ENCODE peak calls at places on chromosome 22, in six cellular contexts. C, J, M, G, U and L are unnamed samples. For H3K4me1, the result is how much of the 10 kb centered on the place peaks cover.

GRCh38 chr22:42684462-42685195 is 35.4 kb upstream of the CYB5R3 start:
- DNase-seq in J (no peak), M (no peak), G (no peak), C (no peak), U (no peak), L (no peak)

GRCh38 chr22:27218521-27218920 is 561.1 kb downstream of the MIAT start:
- DNase-seq in U (no peak), J (no peak), M (no peak), G (no peak), C (no peak), L (no peak)

GRCh38 chr22:39356464-39356863 is 6.7 kb downstream of the SYNGR1 start:
- DNase-seq in J (no peak), C (no peak), G (no peak), M (no peak), U (no peak), L (peak)

GRCh38 chr22:41830174-41830573 is 2.7 kb upstream of the SREBF2 start:
- DNase-seq in J (no peak), M (no peak), U (no peak), C (no peak), G (no peak), L (no peak)

GRCh38 chr22:38456841-38457699 is 2.1 kb upstream of the KCNJ4 start:
- DNase-seq in M (no peak), J (no peak), G (no peak), U (no peak), C (no peak), L (no peak)

GRCh38 chr22:42067706-42068350 is 2.8 kb downstream of the NAGA start:
- DNase-seq in M (no peak), J (no peak), U (no peak), G (no peak), C (no peak), L (no peak)

GRCh38 chr22:32413715-32414114 is 1.7 kb upstream of the RTCB start:
- DNase-seq in G (no peak), U (no peak), C (no peak), J (no peak), M (no peak), L (no peak)

GRCh38 chr22:30640361-30640760 is 4.8 kb downstream of the SLC35E4 start:
- DNase-seq in U (no peak), J (no peak), C (no peak), G (no peak), M (no peak), L (no peak)

GRCh38 chr22:31586137-31586920 is 75.7 kb downstream of the PISD start:
- DNase-seq in J (no peak), M (peak), G (no peak), C (no peak), U (no peak), L (peak)

GRCh38 chr22:49947296-49947622 is 13.3 kb upstream of the PIM3 start:
- DNase-seq in U (no peak), J (no peak), G (no peak), C (no peak), M (no peak), L (no peak)

GRCh38 chr22:39498368-39498767 is 3.7 kb upstream of the MIEF1 start:
- DNase-seq in J (no peak), G (no peak), M (no peak), U (no peak), C (no peak), L (no peak)

GRCh38 chr22:39738746-39739145 is 154.8 kb downstream of the ENTHD1 start:
- DNase-seq in M (no peak), U (no peak), J (no peak), C (no peak), G (no peak), L (no peak)

GRCh38 chr22:30246962-30247376 is 410 bp upstream of the LIF start:
- DNase-seq in M (no peak), U (peak), J (peak), G (no peak), C (no peak), L (no peak)

GRCh38 chr22:30180616-30181015 is 65.9 kb downstream of the LIF start:
- DNase-seq in G (no peak), J (no peak), M (no peak), C (no peak), U (no peak), L (no peak)

GRCh38 chr22:43110444-43110926 is at the start of gene BIK:
- DNase-seq in J (peak), C (no peak), M (no peak), U (peak), G (peak), L (no peak)

GRCh38 chr22:21593406-21594232 is 26.1 kb downstream of the UBE2L3 start:
- DNase-seq in G (no peak), M (no peak), C (no peak), J (peak), U (no peak), L (no peak)
- TF ChIP-seq CTCF in G (no peak), M (peak), C (no peak), J (peak), U (peak), L (no peak)

GRCh38 chr22:46233231-46233630 is 16.9 kb downstream of the CDPF1 start:
- DNase-seq in U (no peak), G (peak), C (peak), J (no peak), M (no peak), L (no peak)
- H3K4me1 ChIP-seq in U (under half), G (under half), C (under half), J (under half), M (under half), L (under half)

GRCh38 chr22:19970479-19971275 is 29.1 kb upstream of the TXNRD2 start:
- DNase-seq in G (peak), M (no peak), J (peak), C (no peak), U (peak), L (peak)
- TF ChIP-seq CTCF in G (peak), M (peak), J (peak), C (peak), U (peak), L (peak)

GRCh38 chr22:24144056-24144455 is 37.2 kb upstream of the SUSD2 start:
- DNase-seq in C (no peak), M (no peak), J (no peak), U (no peak), G (no peak), L (no peak)

GRCh38 chr22:24146190-24146616 is 35.1 kb upstream of the SUSD2 start:
- DNase-seq in M (no peak), J (peak), U (peak), C (no peak), G (peak), L (no peak)

GRCh38 chr22:24146791-24147353 is 34.4 kb upstream of the SUSD2 start:
- DNase-seq in G (no peak), U (no peak), J (no peak), M (no peak), C (no peak), L (no peak)

GRCh38 chr22:24144471-24145115 is 36.7 kb upstream of the SUSD2 start:
- DNase-seq in U (no peak), J (no peak), C (no peak), G (no peak), M (no peak), L (no peak)

DNA sequence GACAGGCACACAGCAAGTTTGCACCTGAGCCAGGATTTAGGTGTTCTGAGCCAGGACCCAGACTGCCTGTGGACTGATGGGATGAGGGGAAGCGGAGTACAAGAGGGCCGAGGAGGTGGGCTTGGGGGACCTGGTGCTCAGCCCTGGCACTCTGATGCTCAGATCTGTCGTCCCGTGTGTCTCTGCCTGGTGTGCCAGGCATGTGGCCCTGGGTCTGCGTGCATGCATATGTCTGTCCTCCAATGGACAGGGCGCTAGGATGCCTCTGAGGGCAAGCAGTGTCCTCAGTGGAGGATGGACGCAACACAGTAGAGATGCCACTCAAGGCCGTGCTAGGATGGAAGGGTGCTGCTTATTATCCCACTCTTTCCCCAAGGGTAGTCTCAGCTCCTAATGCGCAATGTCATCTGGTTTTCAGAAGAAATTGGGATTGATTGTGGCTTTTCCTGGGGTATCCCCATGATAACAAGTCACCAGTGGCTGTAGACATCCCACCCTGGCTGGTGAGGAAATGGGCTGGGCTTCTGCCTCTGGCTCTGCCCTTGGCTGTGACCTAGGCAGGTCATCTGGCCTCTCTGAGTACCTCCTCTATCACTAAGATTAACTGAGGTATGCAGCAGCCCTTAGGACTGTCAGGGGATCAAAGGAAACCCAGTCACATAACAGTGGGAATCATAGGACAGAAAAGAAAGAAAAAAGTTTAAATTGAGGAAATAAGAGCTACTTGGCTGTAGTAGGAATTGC is 35.7 kb upstream of the SUSD2 start:
- DNase-seq in G (no peak), U (no peak), J (no peak), C (no peak), M (no peak), L (no peak)
- H3K4me1 ChIP-seq in G (under half), U (half or more), J (under half), C (half or more), M (half or more), L (under half)

DNA sequence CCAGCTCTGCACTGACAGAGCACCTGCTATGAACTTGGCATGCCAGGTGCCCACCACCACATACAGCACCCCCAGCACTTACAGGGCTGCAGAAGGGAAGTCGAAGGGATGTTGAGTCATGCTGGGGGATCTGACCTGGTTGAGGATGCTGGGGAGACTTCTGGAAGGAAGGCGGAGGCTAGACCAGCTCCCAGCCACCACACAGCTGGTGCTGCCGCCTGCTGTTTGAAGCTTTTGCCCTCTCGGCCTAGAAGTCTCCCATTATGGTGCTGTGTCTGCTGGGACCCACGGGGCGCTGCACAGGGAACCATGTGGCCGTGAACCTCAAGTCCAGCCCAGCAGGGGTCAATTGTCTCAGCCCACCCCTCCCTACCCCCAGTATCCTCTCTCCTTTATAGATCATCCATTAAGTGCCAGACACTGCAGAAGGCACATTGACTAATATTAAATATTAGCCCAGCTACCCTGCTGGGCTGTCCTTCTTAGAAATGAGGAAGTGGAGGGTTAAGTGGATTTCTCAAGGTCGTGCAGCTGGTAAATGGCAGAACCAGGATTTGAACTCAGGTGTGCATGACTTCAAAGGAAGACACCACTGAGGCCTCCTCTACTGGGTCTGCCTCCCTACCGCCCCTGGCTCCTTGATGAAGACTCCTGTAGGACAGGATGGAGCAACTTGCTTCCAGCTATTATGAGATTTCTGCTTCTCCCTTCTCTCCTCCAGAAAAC is 49.7 kb downstream of the CYTH4 start:
- DNase-seq in G (no peak), U (no peak), M (no peak), J (no peak), C (no peak), L (no peak)
- TF ChIP-seq CTCF in G (no peak), U (no peak), M (no peak), J (no peak), C (no peak), L (no peak)

DNA sequence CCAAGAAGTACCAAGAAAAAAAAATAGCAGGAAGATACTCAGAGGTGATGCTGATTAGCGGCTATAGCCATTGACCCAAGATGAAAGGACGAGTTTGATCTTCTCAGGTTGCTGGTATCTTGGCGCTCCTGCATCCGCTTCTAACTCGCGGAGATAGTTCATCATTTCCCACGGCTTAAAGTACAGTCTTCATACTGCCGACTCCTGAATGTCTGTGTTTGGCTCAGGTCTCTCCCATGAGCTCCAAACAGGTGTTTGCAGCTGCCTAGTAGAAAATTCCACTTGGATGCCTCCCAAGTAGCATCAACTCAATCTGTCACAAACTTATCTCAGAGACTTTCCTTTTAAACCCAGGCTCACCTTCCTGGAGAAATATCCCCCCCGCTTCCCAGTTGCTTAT is 986.4 kb downstream of the TBC1D22A start:
- DNase-seq in U (no peak), J (no peak), C (no peak), G (no peak), M (no peak), L (no peak)
- H3K4me1 ChIP-seq in U (under half), J (under half), C (under half), G (under half), M (under half), L (under half)

GRCh38 chr22:26033586-26033985 is 135.7 kb upstream of the SEZ6L start:
- DNase-seq in U (no peak), M (no peak), C (no peak), J (no peak), G (no peak), L (no peak)
- TF ChIP-seq CTCF in U (no peak), M (no peak), C (no peak), J (no peak), G (no peak), L (no peak)